ENCODE peak calls at places on chromosomes 12 and 14, in ten cellular contexts. E, H, U, C, B, G, Y, O, P and Z are unnamed samples.

GRCh38 chr12:100752841-100753240 is 41.7 kb upstream of the ANO4 start:
- DNase-seq in E (no peak), H (no peak), U (no peak), C (no peak), B (no peak), G (no peak), Y (no peak), O (no peak), P (no peak), Z (no peak)

GRCh38 chr14:58964598-58964928 is 223.9 kb upstream of the DAAM1 start:
- DNase-seq in E (no peak), H (no peak), U (no peak), C (no peak), B (no peak), G (no peak), Y (no peak), O (no peak), P (no peak), Z (no peak)

GRCh38 chr12:130719263-130719892 is 3.3 kb upstream of the RIMBP2 start:
- DNase-seq in E (no peak), H (no peak), U (no peak), C (no peak), B (no peak), G (no peak), Y (no peak), O (no peak), P (no peak), Z (no peak)

GRCh38 chr14:56271988-56272387 is 153.8 kb downstream of the PELI2 start:
- DNase-seq in E (no peak), H (no peak), U (no peak), C (no peak), B (no peak), G (peak), Y (no peak), O (no peak), P (no peak), Z (no peak)

GRCh38 chr14:86115972-86116371 is 586.0 kb downstream of the FLRT2 start:
- DNase-seq in E (no peak), H (no peak), U (no peak), C (no peak), B (no peak), G (no peak), Y (no peak), O (no peak), P (no peak), Z (no peak)

GRCh38 chr12:111404362-111405148 is 1.2 kb upstream of the SH2B3 start:
- DNase-seq in E (no peak), H (no peak), U (no peak), C (no peak), B (no peak), G (peak), Y (peak), O (peak), P (no peak), Z (no peak)

GRCh38 chr12:25972783-25973182 is 14.3 kb downstream of the RASSF8 start:
- DNase-seq in E (no peak), H (no peak), U (no peak), C (no peak), B (no peak), G (no peak), Y (no peak), O (no peak), P (no peak), Z (no peak)

GRCh38 chr12:94731733-94732360 is 81.5 kb upstream of the TMCC3 start:
- DNase-seq in E (no peak), H (no peak), U (no peak), C (no peak), B (no peak), G (peak), Y (no peak), O (no peak), P (no peak), Z (no peak)

GRCh38 chr12:88248606-88249005 is 106.5 kb downstream of the TMTC3 start:
- DNase-seq in E (no peak), H (no peak), U (no peak), C (no peak), B (no peak), G (no peak), Y (no peak), O (no peak), P (no peak), Z (no peak)

GRCh38 chr12:76588881-76589565 is 29.5 kb upstream of the OSBPL8 start:
- DNase-seq in E (no peak), H (no peak), U (no peak), C (no peak), B (no peak), G (no peak), Y (no peak), O (peak), P (no peak), Z (no peak)

GRCh38 chr14:99971929-99972747 is 93.1 kb upstream of the EVL start:
- DNase-seq in E (no peak), H (no peak), U (no peak), C (no peak), B (peak), G (no peak), Y (no peak), O (no peak), P (no peak), Z (no peak)

GRCh38 chr12:123150804-123151678 is at the start of gene PITPNM2:
- DNase-seq in E (peak), H (no peak), U (peak), C (no peak), B (peak), G (peak), Y (no peak), O (peak), P (peak), Z (peak)

GRCh38 chr12:130412384-130412783 is 74.7 kb downstream of the PIWIL1 start:
- DNase-seq in E (no peak), H (no peak), U (no peak), C (no peak), B (no peak), G (no peak), Y (no peak), O (no peak), P (no peak), Z (no peak)

GRCh38 chr12:131536337-131536736 is 174.6 kb upstream of the SFSWAP start:
- DNase-seq in E (no peak), H (no peak), U (no peak), C (no peak), B (no peak), G (no peak), Y (no peak), O (no peak), P (no peak), Z (no peak)

GRCh38 chr14:100030441-100031153 is 34.6 kb upstream of the EVL start:
- DNase-seq in E (no peak), H (no peak), U (no peak), C (no peak), B (no peak), G (peak), Y (no peak), O (no peak), P (no peak), Z (no peak)

GRCh38 chr12:87140257-87140656 is 884.1 kb upstream of the MGAT4C start:
- DNase-seq in E (no peak), H (no peak), U (no peak), C (no peak), B (no peak), G (no peak), Y (no peak), O (no peak), P (no peak), Z (no peak)

GRCh38 chr12:636632-637031 is 26.6 kb downstream of the NINJ2 start:
- DNase-seq in E (no peak), H (no peak), U (no peak), C (no peak), B (no peak), G (no peak), Y (no peak), O (no peak), P (no peak), Z (no peak)

GRCh38 chr12:20696181-20696580 is 1.0 kb downstream of the SLCO1C1 start:
- DNase-seq in E (no peak), H (no peak), U (no peak), C (no peak), B (no peak), G (no peak), Y (no peak), O (no peak), P (no peak), Z (no peak)

GRCh38 chr12:60197589-60197988 is 601.8 kb downstream of the SLC16A7 start:
- DNase-seq in E (no peak), H (no peak), U (no peak), C (no peak), B (no peak), G (peak), Y (no peak), O (no peak), P (no peak), Z (no peak)

GRCh38 chr12:51970904-51971646 is 19.6 kb downstream of the ACVR1B start:
- DNase-seq in E (no peak), H (no peak), U (no peak), C (peak), B (no peak), G (peak), Y (peak), O (no peak), P (no peak), Z (peak)

DNA sequence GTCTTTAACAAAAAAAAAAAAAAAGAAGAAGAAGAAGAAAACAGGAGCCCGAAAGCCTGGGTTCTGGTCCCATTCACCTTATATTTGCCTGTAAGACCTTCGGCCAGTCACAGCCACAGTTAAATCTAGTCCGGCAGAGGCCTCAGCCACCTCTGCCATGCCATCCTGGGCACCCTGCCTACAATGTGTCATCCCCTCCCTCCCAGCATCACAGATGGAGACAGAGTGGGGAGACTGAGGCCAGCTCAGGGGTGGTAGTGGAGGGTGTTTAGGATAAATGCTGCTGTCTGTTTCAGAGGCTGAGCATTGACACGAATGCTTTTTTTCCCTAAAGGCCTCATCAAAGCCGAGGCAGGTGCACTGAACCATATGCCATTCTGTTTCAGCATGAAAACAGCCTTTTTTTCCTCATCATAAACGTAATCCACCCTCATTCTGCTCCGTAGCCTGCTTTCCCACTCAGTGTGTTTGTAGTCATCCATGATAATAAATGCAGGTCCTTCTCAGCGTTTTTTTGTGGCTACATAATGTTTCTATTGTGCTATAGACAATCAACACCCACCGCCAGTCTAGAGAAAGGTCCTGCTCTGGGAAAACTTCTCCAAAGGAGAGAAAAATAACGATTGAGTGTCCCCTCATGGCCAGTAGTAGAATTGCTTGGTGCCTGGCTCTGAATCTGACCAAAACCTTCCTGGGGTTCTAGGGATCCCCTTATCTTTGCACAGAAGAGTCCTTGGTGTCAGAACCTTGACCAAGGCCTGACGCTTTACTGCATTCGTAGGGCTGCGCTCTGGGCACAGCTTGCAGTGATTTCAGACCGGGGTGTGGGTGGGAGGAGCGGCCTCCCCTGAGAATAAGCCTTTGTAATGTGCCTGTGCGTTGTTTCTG is 41.1 kb upstream of the TSPAN9 start:
- DNase-seq in E (no peak), H (no peak), U (no peak), C (no peak), B (no peak), G (peak), Y (no peak), O (no peak), P (peak), Z (no peak)
- TF ChIP-seq POLR2AphosphoS5 in E (no peak), H (no peak), U (no peak), C (no peak), B (no peak), G (no peak), Y (no peak), O (no peak), P (no peak), Z (no peak)

GRCh38 chr14:74203546-74203945 is 35.7 kb upstream of the VSX2 start:
- DNase-seq in E (no peak), H (no peak), U (no peak), C (no peak), B (no peak), G (no peak), Y (no peak), O (no peak), P (no peak), Z (no peak)
- TF ChIP-seq POLR2A in E (no peak), H (no peak), U (no peak), C (no peak), B (no peak), G (no peak), Y (no peak), O (no peak), P (no peak), Z (no peak)

DNA sequence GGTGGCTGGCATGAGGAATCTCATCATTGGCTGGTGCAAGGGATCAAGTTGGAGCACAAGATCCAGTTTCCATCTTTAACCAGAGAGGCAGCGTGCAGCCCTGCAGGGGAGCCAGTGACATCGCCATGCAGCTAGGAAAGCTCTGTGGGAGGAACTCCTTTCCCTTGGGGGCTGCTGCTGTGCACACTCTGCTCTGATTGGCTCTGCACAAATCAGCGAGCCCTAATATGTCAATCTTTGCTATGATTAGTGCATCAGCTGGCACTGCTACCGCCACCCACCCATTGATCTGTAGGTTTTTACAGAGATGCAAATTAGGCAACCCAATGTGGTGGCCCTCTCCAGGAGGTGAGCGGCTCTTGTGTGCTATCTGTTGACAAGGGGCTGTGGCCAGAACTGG is 262.6 kb downstream of the PCNX1 start:
- DNase-seq in E (no peak), H (no peak), U (no peak), C (peak), B (no peak), G (no peak), Y (no peak), O (no peak), P (no peak), Z (no peak)
- TF ChIP-seq POLR2AphosphoS5 in E (no peak), H (no peak), U (no peak), C (no peak), B (no peak), G (no peak), Y (no peak), O (no peak), P (no peak), Z (no peak)

DNA sequence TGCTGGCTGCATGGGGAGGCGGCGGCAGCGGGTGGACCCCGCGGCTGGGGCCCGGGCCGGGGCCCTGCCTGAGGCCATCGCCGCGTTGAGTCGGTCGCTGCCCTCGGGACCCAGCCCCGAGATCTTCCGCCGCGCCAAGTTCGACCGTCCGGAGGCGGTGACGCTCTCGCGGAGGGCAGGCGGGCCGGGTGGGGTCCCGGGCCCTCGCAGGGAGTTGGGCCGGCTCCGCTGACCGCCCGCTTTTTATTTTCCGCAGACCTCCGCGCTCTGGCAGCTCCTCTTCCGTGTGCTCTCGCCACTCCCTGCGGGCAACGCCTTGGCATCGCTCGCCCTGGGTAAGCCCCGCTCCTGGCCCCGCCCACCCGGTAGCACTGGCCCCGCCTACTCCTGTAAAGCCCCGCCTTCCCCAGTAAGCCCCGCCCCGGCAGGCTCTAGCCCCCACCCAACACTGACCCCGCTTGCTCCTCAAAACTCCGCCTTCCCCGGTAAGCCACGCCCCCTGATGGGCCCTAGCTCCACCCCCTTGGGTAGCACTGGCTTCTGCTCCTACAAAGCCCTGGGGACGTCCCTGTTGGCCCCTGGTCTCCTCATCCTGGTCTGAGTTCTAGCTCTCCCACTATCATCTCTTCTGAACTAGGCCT is 440 bp downstream of the TEDC1 start:
- DNase-seq in E (no peak), H (peak), U (peak), C (no peak), B (peak), G (peak), Y (peak), O (peak), P (peak), Z (peak)
- TF ChIP-seq POLR2A in E (no peak), H (peak), U (no peak), C (peak), B (no peak), G (peak), Y (peak), O (peak), P (no peak), Z (peak)

DNA sequence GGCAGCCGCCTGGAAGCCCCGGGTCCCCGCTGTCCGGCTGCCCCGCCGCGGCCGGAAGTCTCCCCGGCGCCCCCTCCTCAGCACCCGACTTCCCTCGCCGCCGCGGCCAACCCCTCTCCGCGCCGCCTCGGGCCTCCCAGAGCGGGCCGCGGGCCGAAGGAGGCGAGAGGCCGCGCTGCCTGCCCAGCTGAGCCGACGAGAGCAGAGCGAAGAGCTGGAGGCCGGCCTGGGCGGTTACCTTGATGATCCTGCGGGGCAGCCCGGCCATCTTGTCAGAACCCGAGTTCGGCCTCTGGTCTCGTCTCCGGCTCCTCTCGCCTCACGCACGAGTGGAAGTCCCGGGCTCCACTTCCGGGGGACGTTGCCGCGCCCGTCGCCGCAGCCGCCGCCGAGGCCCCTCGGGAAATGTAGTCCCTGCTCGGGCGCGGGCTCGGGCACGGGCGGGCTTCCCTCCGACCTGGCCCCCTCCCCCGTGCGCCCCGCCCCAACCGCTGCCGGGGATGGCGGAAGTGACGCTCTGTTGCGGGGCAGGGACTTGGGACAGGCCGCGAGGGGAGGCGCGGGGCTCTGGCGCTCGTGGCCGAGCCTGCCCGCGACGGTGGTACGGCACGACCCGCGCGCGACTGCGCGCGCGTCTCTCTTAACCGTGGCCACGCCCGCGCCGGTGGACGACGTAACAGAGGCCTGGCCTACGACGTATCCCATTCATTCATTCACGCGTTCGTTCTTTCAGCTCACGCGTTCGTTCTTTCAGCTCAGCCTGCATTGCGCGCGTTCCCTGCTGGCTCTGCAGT is at the start of gene UBE2N:
- DNase-seq in E (peak), H (peak), U (peak), C (peak), B (peak), G (peak), Y (peak), O (peak), P (peak), Z (peak)
- TF ChIP-seq POLR2AphosphoS5 in E (peak), H (peak), U (peak), C (peak), B (peak), G (peak), Y (peak), O (peak), P (peak), Z (peak)

DNA sequence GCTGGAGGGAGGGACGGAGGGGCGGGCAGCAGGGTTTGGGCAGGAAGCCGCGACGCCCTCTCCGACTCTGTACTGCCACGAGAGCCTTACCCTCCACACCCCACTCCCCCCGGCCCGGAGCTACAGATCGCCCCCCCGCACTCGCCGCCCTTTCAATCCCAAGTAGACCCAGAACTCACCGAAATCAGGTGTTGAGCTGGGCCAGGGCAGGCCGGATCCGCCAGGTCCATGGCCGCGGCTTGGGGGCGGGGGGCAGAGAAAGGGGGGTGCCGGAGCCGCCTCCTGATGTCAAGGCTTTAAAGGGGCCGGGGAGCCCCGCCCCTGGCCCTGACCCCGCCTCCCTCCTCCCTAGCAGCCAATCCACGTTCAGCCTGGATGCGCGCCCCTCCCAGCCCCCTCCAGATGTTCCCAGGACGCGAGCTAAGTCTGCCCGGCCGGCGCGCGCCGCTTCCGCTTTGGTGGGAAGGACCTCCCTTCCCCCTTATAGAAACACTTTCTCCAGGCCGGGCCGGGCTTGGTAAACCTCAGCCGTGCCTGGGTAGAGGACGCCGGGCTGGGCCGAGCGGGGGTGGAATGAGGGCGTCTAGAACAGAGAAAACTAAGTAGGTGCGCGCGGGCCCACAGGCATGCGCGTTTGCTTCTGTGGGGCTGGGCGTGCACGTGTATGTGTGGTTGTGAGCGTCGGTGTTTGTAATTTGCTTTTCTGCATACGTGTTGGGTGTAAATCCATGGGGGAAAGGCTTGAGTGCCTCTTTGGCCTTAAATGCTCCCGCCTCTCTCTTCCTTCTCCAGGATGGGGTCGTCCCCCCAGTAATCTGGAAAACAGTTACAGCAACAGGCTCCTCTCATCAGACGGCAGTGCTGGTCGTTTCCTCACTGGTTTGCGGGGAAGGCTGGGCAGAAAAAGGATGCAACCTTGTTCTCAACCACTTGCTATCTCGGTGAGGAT is at the start of gene NCKAP5L:
- DNase-seq in E (peak), H (peak), U (peak), C (peak), B (peak), G (peak), Y (peak), O (peak), P (peak), Z (peak)
- TF ChIP-seq POLR2A in E (peak), H (no peak), U (no peak), C (no peak), B (no peak), G (peak), Y (peak), O (peak), P (peak), Z (peak)

GRCh38 chr14:104843442-104844305 is 21.4 kb upstream of the CEP170B start:
- DNase-seq in E (no peak), H (no peak), U (no peak), C (no peak), B (peak), G (no peak), Y (no peak), O (no peak), P (no peak), Z (no peak)
- TF ChIP-seq POLR2AphosphoS5 in E (no peak), H (no peak), U (no peak), C (no peak), B (no peak), G (no peak), Y (no peak), O (no peak), P (no peak), Z (no peak)

GRCh38 chr14:105852378-105853088 is 326.1 kb downstream of the TMEM121 start:
- DNase-seq in E (no peak), H (no peak), U (no peak), C (peak), B (peak), G (no peak), Y (no peak), O (no peak), P (no peak), Z (peak)
- TF ChIP-seq POLR2A in E (no peak), H (no peak), U (no peak), C (no peak), B (no peak), G (no peak), Y (no peak), O (no peak), P (no peak), Z (no peak)